ENCODE peak calls at places on chromosome 20, in ten cellular contexts. V, H, K, T, D, G, W, F, O and A are unnamed samples.

GRCh38 chr20:49699200-49699992 is 14.3 kb downstream of the B4GALT5 start:
- DNase-seq in V (no peak), H (peak), K (no peak), T (no peak), D (no peak), G (no peak), W (no peak), F (no peak), O (no peak), A (no peak)

GRCh38 chr20:59333928-59334327 is 33.5 kb downstream of the EDN3 start:
- DNase-seq in V (no peak), H (no peak), K (no peak), T (no peak), D (no peak), G (no peak), W (no peak), F (no peak), O (no peak), A (no peak)

GRCh38 chr20:846894-847278 is 13.4 kb downstream of the FAM110A start:
- DNase-seq in V (no peak), H (no peak), K (no peak), T (peak), D (no peak), G (peak), W (peak), F (no peak), O (no peak), A (no peak)

GRCh38 chr20:63736893-63737689 is 627 bp downstream of the LIME1 start:
- DNase-seq in V (peak), H (no peak), K (no peak), T (peak), D (no peak), G (no peak), W (peak), F (no peak), O (no peak), A (no peak)

GRCh38 chr20:44734938-44735337 is 10.7 kb upstream of the KCNK15 start:
- DNase-seq in V (peak), H (no peak), K (no peak), T (no peak), D (no peak), G (no peak), W (no peak), F (no peak), O (peak), A (no peak)

GRCh38 chr20:47785900-47786762 is 850 bp upstream of the SULF2 start:
- DNase-seq in V (peak), H (peak), K (peak), T (no peak), D (no peak), G (no peak), W (no peak), F (no peak), O (peak), A (peak)

GRCh38 chr20:44772636-44773035 is 27.0 kb downstream of the KCNK15 start:
- DNase-seq in V (no peak), H (no peak), K (no peak), T (no peak), D (no peak), G (no peak), W (no peak), F (no peak), O (no peak), A (no peak)

GRCh38 chr20:47480239-47480638 is 21.4 kb upstream of the NCOA3 start:
- DNase-seq in V (no peak), H (no peak), K (no peak), T (no peak), D (no peak), G (no peak), W (no peak), F (no peak), O (no peak), A (no peak)

GRCh38 chr20:10443936-10444335 is 8.8 kb downstream of the SLX4IP start:
- DNase-seq in V (no peak), H (no peak), K (no peak), T (no peak), D (no peak), G (no peak), W (no peak), F (no peak), O (no peak), A (no peak)

GRCh38 chr20:19501476-19502115 is 256.5 kb upstream of the RIN2 start:
- DNase-seq in V (no peak), H (no peak), K (no peak), T (no peak), D (no peak), G (no peak), W (no peak), F (no peak), O (no peak), A (no peak)

GRCh38 chr20:25220810-25221591 is 25.5 kb downstream of the ENTPD6 start:
- DNase-seq in V (no peak), H (no peak), K (no peak), T (no peak), D (no peak), G (no peak), W (no peak), F (no peak), O (no peak), A (no peak)

GRCh38 chr20:18783385-18783959 is 30.1 kb upstream of the SCP2D1 start:
- DNase-seq in V (no peak), H (no peak), K (peak), T (no peak), D (no peak), G (no peak), W (no peak), F (no peak), O (no peak), A (no peak)

GRCh38 chr20:20860078-20860806 is 147.8 kb upstream of the RALGAPA2 start:
- DNase-seq in V (peak), H (peak), K (peak), T (peak), D (peak), G (peak), W (peak), F (peak), O (peak), A (peak)

GRCh38 chr20:20869161-20869560 is 156.7 kb upstream of the RALGAPA2 start:
- DNase-seq in V (no peak), H (no peak), K (no peak), T (no peak), D (no peak), G (no peak), W (no peak), F (no peak), O (no peak), A (no peak)

GRCh38 chr20:20859510-20859909 is 147.1 kb upstream of the RALGAPA2 start:
- DNase-seq in V (no peak), H (no peak), K (no peak), T (no peak), D (no peak), G (no peak), W (no peak), F (no peak), O (no peak), A (no peak)

GRCh38 chr20:20864346-20865096 is 152.1 kb upstream of the RALGAPA2 start:
- DNase-seq in V (no peak), H (no peak), K (no peak), T (no peak), D (no peak), G (no peak), W (no peak), F (no peak), O (peak), A (no peak)
- TF ChIP-seq CTCF in V (no peak), H (peak), K (peak), T (no peak), D (peak), G (no peak), W (no peak), F (no peak), O (peak), A (no peak)

DNA sequence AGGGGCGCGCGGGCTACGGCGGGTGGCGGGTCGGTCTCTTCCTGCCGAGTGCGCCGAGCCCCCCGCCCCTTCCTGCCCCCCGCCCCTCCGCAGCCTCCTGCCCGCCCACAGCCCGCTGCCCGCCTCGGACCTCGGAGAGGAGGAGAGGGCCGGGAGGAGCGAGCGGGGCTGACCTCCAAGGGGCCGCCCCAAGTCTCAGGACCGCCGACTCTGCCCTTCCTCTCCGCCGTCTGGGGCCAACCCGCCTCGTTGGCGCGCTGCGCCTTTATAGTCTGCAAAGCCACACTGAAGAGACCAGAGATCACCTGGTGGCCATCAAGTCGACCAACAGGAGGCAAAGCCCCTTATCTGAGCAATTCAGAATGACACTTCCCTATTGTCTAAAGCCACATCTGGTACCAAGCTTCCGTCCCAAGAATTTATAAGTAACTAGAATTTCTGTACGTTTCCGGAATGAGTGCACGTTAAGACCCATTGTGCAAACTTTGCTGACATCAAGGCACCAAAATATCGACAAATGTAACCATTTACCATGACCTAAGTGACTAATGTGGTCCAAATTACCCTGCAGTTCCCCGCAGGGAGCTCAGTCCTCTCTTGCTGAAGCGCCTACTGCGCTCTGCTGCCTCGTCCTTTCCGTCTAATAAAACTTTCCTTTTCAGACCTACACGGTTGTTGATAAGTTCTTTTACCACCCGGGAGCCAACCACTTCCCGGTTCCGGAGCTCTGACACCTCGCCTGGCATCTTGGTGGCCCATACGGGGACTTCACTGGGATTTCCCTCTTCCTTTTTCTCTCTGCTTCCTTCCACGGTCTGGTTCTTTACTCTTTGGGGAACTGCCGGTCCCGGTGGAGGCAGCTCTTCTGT is at the start of gene CPXM1:
- DNase-seq in V (peak), H (no peak), K (no peak), T (no peak), D (no peak), G (no peak), W (no peak), F (no peak), O (no peak), A (no peak)
- TF ChIP-seq CTCF in V (peak), H (no peak), K (peak), T (no peak), D (no peak), G (no peak), W (no peak), F (no peak), O (no peak), A (peak)

GRCh38 chr20:34309691-34310090 is 6.5 kb upstream of the AHCY start:
- DNase-seq in V (no peak), H (no peak), K (no peak), T (no peak), D (no peak), G (no peak), W (no peak), F (no peak), O (no peak), A (no peak)

GRCh38 chr20:34312544-34313217 is 9.5 kb upstream of the AHCY start:
- DNase-seq in V (peak), H (peak), K (peak), T (peak), D (peak), G (peak), W (peak), F (peak), O (peak), A (peak)

GRCh38 chr20:34310481-34311117 is 7.4 kb upstream of the AHCY start:
- DNase-seq in V (no peak), H (no peak), K (no peak), T (no peak), D (no peak), G (no peak), W (no peak), F (no peak), O (no peak), A (no peak)

GRCh38 chr20:34312024-34312460 is 8.9 kb upstream of the AHCY start:
- DNase-seq in V (no peak), H (no peak), K (no peak), T (no peak), D (no peak), G (no peak), W (no peak), F (no peak), O (no peak), A (no peak)

GRCh38 chr20:34311118-34312023 is 8.2 kb upstream of the AHCY start:
- DNase-seq in V (peak), H (no peak), K (no peak), T (no peak), D (no peak), G (no peak), W (no peak), F (no peak), O (no peak), A (no peak)
- TF ChIP-seq CTCF in V (no peak), H (no peak), K (peak), T (no peak), D (no peak), G (no peak), W (no peak), F (no peak), O (peak), A (no peak)

GRCh38 chr20:51542033-51542893 is at the start of gene NFATC2:
- DNase-seq in V (peak), H (no peak), K (no peak), T (peak), D (no peak), G (peak), W (peak), F (no peak), O (no peak), A (no peak)
- TF ChIP-seq CTCF in V (no peak), H (no peak), K (no peak), T (peak), D (no peak), G (peak), W (peak), F (no peak), O (no peak), A (no peak)

DNA sequence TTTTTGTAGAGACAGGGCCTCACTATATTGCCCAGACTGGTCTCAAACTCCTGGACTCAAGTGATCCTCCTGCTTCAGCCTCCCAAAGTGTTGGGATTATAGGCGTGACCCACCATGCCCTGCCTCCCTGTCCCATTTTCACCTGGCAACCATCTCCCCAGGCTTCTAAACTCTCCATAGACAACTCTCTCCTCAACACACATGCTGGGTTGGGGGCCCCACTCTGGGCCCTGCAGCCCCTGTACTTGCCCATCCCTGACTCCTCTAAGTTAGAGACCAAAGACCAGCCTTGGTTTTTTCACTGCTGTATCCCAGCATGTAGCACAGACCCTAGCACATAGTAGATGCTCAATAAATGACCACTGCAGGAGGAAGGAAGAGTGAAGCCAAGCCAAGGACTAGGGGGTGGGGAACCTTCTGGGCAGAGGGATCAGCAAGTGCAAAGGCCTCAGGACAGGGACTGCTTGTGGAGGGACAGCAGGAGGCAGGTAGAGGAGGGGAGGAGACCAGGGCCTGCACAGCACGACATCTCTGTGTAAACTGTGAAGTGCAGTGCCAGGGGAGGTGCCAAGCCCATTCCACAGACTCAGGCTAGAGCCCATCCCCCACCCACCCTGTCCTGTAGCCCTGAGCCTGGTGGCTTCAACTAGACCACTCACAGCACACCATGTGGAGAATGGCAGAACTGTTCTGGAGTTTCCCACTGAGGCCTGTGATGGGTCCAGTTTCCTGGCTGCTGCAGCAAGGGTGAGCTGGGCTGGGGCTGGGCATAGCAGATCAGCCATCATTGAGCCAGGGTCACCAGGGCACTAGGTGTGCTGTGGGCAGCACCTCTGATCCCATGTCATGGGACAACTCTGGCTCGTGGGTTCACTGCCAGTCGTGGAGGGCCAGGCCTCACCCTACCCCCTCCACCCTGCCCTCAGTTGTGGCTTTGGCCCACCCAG is 3.4 kb upstream of the SRC start:
- DNase-seq in V (no peak), H (no peak), K (no peak), T (peak), D (no peak), G (no peak), W (no peak), F (no peak), O (no peak), A (no peak)
- TF ChIP-seq CTCF in V (no peak), H (no peak), K (no peak), T (no peak), D (no peak), G (no peak), W (no peak), F (no peak), O (peak), A (peak)

GRCh38 chr20:35329435-35330139 is 37.4 kb upstream of the FAM83C start:
- DNase-seq in V (peak), H (no peak), K (no peak), T (no peak), D (no peak), G (no peak), W (no peak), F (no peak), O (peak), A (no peak)
- TF ChIP-seq CTCF in V (peak), H (peak), K (peak), T (no peak), D (no peak), G (peak), W (no peak), F (no peak), O (peak), A (peak)

DNA sequence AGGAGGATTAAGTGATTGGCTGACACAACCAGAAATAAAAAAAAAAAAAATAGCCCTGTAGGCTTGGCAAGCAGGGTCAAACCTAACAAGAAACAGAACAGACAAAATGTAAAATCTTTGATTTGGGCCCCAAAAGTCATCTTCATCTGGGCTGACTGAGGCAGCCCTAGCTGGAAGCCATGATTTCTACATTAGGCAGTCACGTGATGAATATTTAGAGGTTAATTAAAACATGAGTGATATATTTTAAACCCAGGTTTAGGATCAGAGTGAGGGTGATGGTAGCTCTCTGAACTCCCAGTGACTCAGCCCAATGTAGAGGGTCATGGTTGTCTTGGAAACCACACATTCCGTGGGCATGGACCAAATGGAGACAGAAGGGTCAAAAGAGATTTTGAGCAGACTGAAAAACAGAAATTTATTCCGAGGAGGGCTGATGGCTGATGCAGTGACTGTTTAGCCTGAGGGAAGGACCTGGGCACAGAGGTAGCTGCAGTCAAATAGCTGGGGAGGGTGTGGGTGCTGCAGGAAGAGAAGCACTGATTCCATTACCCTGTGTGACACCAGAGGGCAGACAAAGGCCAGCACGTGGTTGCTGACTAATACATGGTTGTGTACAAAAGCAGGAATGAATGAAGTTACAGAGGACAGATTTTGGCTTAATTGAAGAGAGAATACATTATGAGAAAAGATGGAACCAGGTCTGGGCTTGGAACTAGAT is 573.1 kb upstream of the CHD6 start:
- DNase-seq in V (no peak), H (no peak), K (no peak), T (no peak), D (no peak), G (no peak), W (no peak), F (no peak), O (no peak), A (no peak)
- TF ChIP-seq CTCF in V (no peak), H (no peak), K (no peak), T (no peak), D (no peak), G (no peak), W (no peak), F (no peak), O (no peak), A (no peak)

DNA sequence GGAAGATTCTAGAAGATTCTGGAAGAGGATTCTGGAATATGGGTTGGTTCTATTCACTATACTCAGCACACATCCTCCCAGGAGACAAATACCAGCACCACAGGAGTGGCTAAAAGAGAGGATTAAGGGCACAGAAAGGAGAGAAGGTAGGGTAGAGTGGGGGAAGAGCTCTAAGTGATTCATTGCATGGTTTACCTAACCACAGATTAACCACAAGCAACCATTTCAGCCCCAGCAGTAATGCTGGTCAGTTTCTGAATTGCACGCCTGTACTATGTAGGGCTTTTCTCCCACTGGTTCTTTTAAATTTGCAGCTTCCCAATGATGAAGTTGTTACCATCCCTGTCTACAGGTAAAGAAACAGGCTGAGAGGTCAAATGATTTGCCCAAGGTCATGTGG is 192.7 kb upstream of the PMEPA1 start:
- DNase-seq in V (no peak), H (peak), K (no peak), T (no peak), D (no peak), G (no peak), W (no peak), F (no peak), O (peak), A (no peak)
- TF ChIP-seq CTCF in V (no peak), H (peak), K (no peak), T (no peak), D (no peak), G (no peak), W (no peak), F (no peak), O (peak), A (no peak)

GRCh38 chr20:38315290-38315966 is 11.5 kb downstream of the BPI start:
- DNase-seq in V (no peak), H (no peak), K (no peak), T (no peak), D (no peak), G (no peak), W (no peak), F (no peak), O (peak), A (no peak)
- TF ChIP-seq CTCF in V (no peak), H (peak), K (peak), T (no peak), D (no peak), G (no peak), W (no peak), F (no peak), O (no peak), A (no peak)

GRCh38 chr20:61560361-61560853 is 308.3 kb downstream of the CDH4 start:
- DNase-seq in V (no peak), H (peak), K (no peak), T (no peak), D (no peak), G (peak), W (no peak), F (no peak), O (peak), A (no peak)
- TF ChIP-seq CTCF in V (no peak), H (peak), K (no peak), T (no peak), D (no peak), G (no peak), W (no peak), F (no peak), O (peak), A (no peak)